ENCODE peak calls at places on chromosome 3, in ten cellular contexts. T is CD8-positive, alpha-beta memory T cell; M is AG10803; Z is WTC11; I is heart right ventricle; J is activated naive CD4-positive, alpha-beta T cell treated with anti-CD3 and anti-CD28 coated beads, Interleukin-2, amount 50 U/mL, for 72 hours; V is T47D; E is memory B cell; W is stimulated activated CD8-positive, alpha-beta memory T cell treated with anti-CD3 and anti-CD28 coated beads, Interleukin-2, amount 100 ng/mL, for 48 hours; P is B cell. G is an unnamed sample.
A peak's percentile ranks its signal among the peaks of the same experiment; 100 is the strongest.

GRCh38 chr3:135918600-135918999 is 46.9 kb upstream of the PPP2R3A start:
- DNase-seq in T (no peak), M (peak; percentile 66), Z (no peak), I (no peak), J (no peak), V (peak; percentile 57), E (no peak), W (no peak), P (no peak), G (peak; percentile 11)

GRCh38 chr3:143529018-143529478 is 319.2 kb downstream of the SLC9A9 start:
- DNase-seq in T (peak; percentile 13), M (peak; percentile 12), Z (no peak), I (peak; percentile 13), J (no peak), V (no peak), E (peak; percentile 70), W (no peak), P (peak; percentile 86), G (no peak)

GRCh38 chr3:133881987-133882825 is 13.5 kb downstream of the RAB6B start:
- DNase-seq in T (no peak), M (no peak), Z (no peak), I (no peak), J (no peak), V (no peak), E (no peak), W (no peak), P (no peak), G (no peak)

GRCh38 chr3:72086051-72086711 is 301.2 kb upstream of the PROK2 start:
- DNase-seq in T (no peak), M (peak; percentile 22), Z (no peak), I (no peak), J (no peak), V (no peak), E (no peak), W (no peak), P (no peak), G (no peak)

GRCh38 chr3:105798381-105798934 is 70.4 kb downstream of the CBLB start:
- DNase-seq in T (peak; percentile 11), M (no peak), Z (no peak), I (no peak), J (no peak), V (no peak), E (peak; percentile 28), W (no peak), P (no peak), G (peak; percentile 23)

GRCh38 chr3:66723231-66723630 is 222.4 kb upstream of the LRIG1 start:
- DNase-seq in T (no peak), M (no peak), Z (no peak), I (no peak), J (no peak), V (no peak), E (no peak), W (no peak), P (no peak), G (no peak)

GRCh38 chr3:120066634-120067033 is 27.6 kb downstream of the GSK3B start:
- DNase-seq in T (no peak), M (no peak), Z (no peak), I (no peak), J (no peak), V (no peak), E (no peak), W (no peak), P (no peak), G (no peak)

GRCh38 chr3:30659270-30660127 is 53.1 kb downstream of the TGFBR2 start:
- DNase-seq in T (no peak), M (peak; percentile 99), Z (no peak), I (no peak), J (no peak), V (no peak), E (no peak), W (no peak), P (no peak), G (no peak)

GRCh38 chr3:27216955-27217552 is 152.1 kb downstream of the NEK10 start:
- DNase-seq in T (no peak), M (peak; percentile 61), Z (no peak), I (no peak), J (no peak), V (no peak), E (no peak), W (no peak), P (no peak), G (no peak)

GRCh38 chr3:31157028-31157694 is 262.7 kb upstream of the GADL1 start:
- DNase-seq in T (no peak), M (no peak), Z (no peak), I (no peak), J (no peak), V (no peak), E (no peak), W (no peak), P (no peak), G (no peak)

GRCh38 chr3:73324203-73325155 is 263.0 kb downstream of the EBLN2 start:
- DNase-seq in T (no peak), M (peak; percentile 94), Z (no peak), I (no peak), J (no peak), V (no peak), E (no peak), W (no peak), P (no peak), G (no peak)

G was measured in neuronal stem cell.